ENCODE peak calls at places on chromosomes 7 and 10, in six cellular contexts. One of them, this sample, is unnamed.

GRCh38 chr7:98211221-98211675 is at the start of gene BHLHA15:
- DNase-seq in AG04449: no peak
- DNase-seq in nephron progenitor cell: peak
- DNase-seq in endothelial cell: peak
- DNase-seq in mesothelial cell of epicardium: no peak
- DNase-seq in gastrocnemius medialis: peak
- DNase-seq in this sample: no peak

GRCh38 chr10:10092581-10092980 is 925.1 kb upstream of the CELF2 start:
- DNase-seq in mesothelial cell of epicardium: no peak
- DNase-seq in AG04449: no peak
- DNase-seq in gastrocnemius medialis: no peak
- DNase-seq in endothelial cell: no peak
- DNase-seq in nephron progenitor cell: peak
- DNase-seq in this sample: no peak

GRCh38 chr10:96995851-96996250 is 163.8 kb downstream of the LCOR start:
- DNase-seq in endothelial cell: no peak
- DNase-seq in mesothelial cell of epicardium: no peak
- DNase-seq in nephron progenitor cell: no peak
- DNase-seq in gastrocnemius medialis: no peak
- DNase-seq in AG04449: no peak
- DNase-seq in this sample: no peak

GRCh38 chr7:66735154-66735553 is 5.4 kb upstream of the RABGEF1 start:
- DNase-seq in gastrocnemius medialis: no peak
- DNase-seq in nephron progenitor cell: no peak
- DNase-seq in endothelial cell: no peak
- DNase-seq in mesothelial cell of epicardium: no peak
- DNase-seq in AG04449: no peak
- DNase-seq in this sample: no peak

GRCh38 chr10:100020161-100020882 is 10.6 kb upstream of the DNMBP start:
- DNase-seq in AG04449: no peak
- DNase-seq in gastrocnemius medialis: no peak
- DNase-seq in endothelial cell: no peak
- DNase-seq in nephron progenitor cell: no peak
- DNase-seq in mesothelial cell of epicardium: no peak
- DNase-seq in this sample: no peak

GRCh38 chr7:47293884-47294568 is 287.9 kb downstream of the TNS3 start:
- DNase-seq in AG04449: no peak
- DNase-seq in endothelial cell: no peak
- DNase-seq in mesothelial cell of epicardium: no peak
- DNase-seq in gastrocnemius medialis: peak
- DNase-seq in nephron progenitor cell: no peak
- DNase-seq in this sample: no peak

GRCh38 chr7:29243777-29244655 is 49.4 kb downstream of the CHN2 start:
- DNase-seq in AG04449: no peak
- DNase-seq in mesothelial cell of epicardium: no peak
- DNase-seq in gastrocnemius medialis: no peak
- DNase-seq in nephron progenitor cell: no peak
- DNase-seq in endothelial cell: no peak
- DNase-seq in this sample: no peak

GRCh38 chr7:133741078-133741477 is 386.1 kb upstream of the LRGUK start:
- DNase-seq in nephron progenitor cell: no peak
- DNase-seq in endothelial cell: no peak
- DNase-seq in AG04449: no peak
- DNase-seq in gastrocnemius medialis: no peak
- DNase-seq in mesothelial cell of epicardium: no peak
- DNase-seq in this sample: no peak

GRCh38 chr10:32417906-32418547 is 27.9 kb upstream of the CCDC7 start:
- DNase-seq in AG04449: peak
- DNase-seq in gastrocnemius medialis: no peak
- DNase-seq in nephron progenitor cell: no peak
- DNase-seq in endothelial cell: no peak
- DNase-seq in mesothelial cell of epicardium: no peak
- DNase-seq in this sample: no peak

GRCh38 chr10:112141297-112141696 is 42.3 kb downstream of the GPAM start:
- DNase-seq in AG04449: no peak
- DNase-seq in nephron progenitor cell: no peak
- DNase-seq in endothelial cell: no peak
- DNase-seq in gastrocnemius medialis: no peak
- DNase-seq in mesothelial cell of epicardium: no peak
- DNase-seq in this sample: no peak

GRCh38 chr7:74612015-74612829 is 45.3 kb upstream of the GTF2I start:
- DNase-seq in mesothelial cell of epicardium: no peak
- DNase-seq in gastrocnemius medialis: no peak
- DNase-seq in endothelial cell: no peak
- DNase-seq in AG04449: no peak
- DNase-seq in nephron progenitor cell: no peak
- DNase-seq in this sample: no peak

GRCh38 chr7:13017325-13017853 is 330.0 kb downstream of the ARL4A start:
- DNase-seq in gastrocnemius medialis: no peak
- DNase-seq in endothelial cell: no peak
- DNase-seq in nephron progenitor cell: no peak
- DNase-seq in AG04449: peak
- DNase-seq in mesothelial cell of epicardium: no peak
- DNase-seq in this sample: no peak

GRCh38 chr7:37193087-37193774 is 255.4 kb downstream of the ELMO1 start:
- DNase-seq in endothelial cell: no peak
- DNase-seq in nephron progenitor cell: no peak
- DNase-seq in AG04449: no peak
- DNase-seq in mesothelial cell of epicardium: no peak
- DNase-seq in gastrocnemius medialis: no peak
- DNase-seq in this sample: no peak

GRCh38 chr7:90944021-90944420 is 320.2 kb upstream of the FZD1 start:
- DNase-seq in nephron progenitor cell: no peak
- DNase-seq in AG04449: no peak
- DNase-seq in endothelial cell: no peak
- DNase-seq in gastrocnemius medialis: no peak
- DNase-seq in mesothelial cell of epicardium: no peak
- DNase-seq in this sample: no peak

GRCh38 chr7:152363798-152364197 is 72.0 kb downstream of the KMT2C start:
- DNase-seq in nephron progenitor cell: no peak
- DNase-seq in endothelial cell: no peak
- DNase-seq in AG04449: no peak
- DNase-seq in gastrocnemius medialis: no peak
- DNase-seq in mesothelial cell of epicardium: no peak
- DNase-seq in this sample: no peak

GRCh38 chr10:44369296-44369695 is 15.6 kb downstream of the CXCL12 start:
- DNase-seq in endothelial cell: no peak
- DNase-seq in nephron progenitor cell: no peak
- DNase-seq in gastrocnemius medialis: no peak
- DNase-seq in AG04449: no peak
- DNase-seq in mesothelial cell of epicardium: no peak
- DNase-seq in this sample: no peak

GRCh38 chr10:86293323-86293840 is 73.2 kb downstream of the GRID1 start:
- DNase-seq in AG04449: no peak
- DNase-seq in mesothelial cell of epicardium: no peak
- DNase-seq in nephron progenitor cell: no peak
- DNase-seq in endothelial cell: no peak
- DNase-seq in gastrocnemius medialis: no peak
- DNase-seq in this sample: no peak

GRCh38 chr10:127907411-127908105 is 655 bp downstream of the PTPRE start:
- DNase-seq in endothelial cell: no peak
- DNase-seq in mesothelial cell of epicardium: no peak
- DNase-seq in AG04449: no peak
- DNase-seq in nephron progenitor cell: peak
- DNase-seq in gastrocnemius medialis: no peak
- DNase-seq in this sample: no peak

GRCh38 chr10:108086502-108086901 is 922.0 kb upstream of the SORCS1 start:
- DNase-seq in mesothelial cell of epicardium: no peak
- DNase-seq in gastrocnemius medialis: no peak
- DNase-seq in AG04449: no peak
- DNase-seq in nephron progenitor cell: no peak
- DNase-seq in endothelial cell: no peak
- DNase-seq in this sample: no peak

GRCh38 chr10:76973515-76974289 is 663.9 kb downstream of the KCNMA1 start:
- DNase-seq in nephron progenitor cell: no peak
- DNase-seq in gastrocnemius medialis: no peak
- DNase-seq in endothelial cell: no peak
- DNase-seq in AG04449: no peak
- DNase-seq in mesothelial cell of epicardium: no peak
- DNase-seq in this sample: no peak

GRCh38 chr10:91887075-91887899 is 22.0 kb downstream of the FGFBP3 start:
- DNase-seq in endothelial cell: peak
- DNase-seq in nephron progenitor cell: peak
- DNase-seq in AG04449: no peak
- DNase-seq in gastrocnemius medialis: no peak
- DNase-seq in mesothelial cell of epicardium: peak
- DNase-seq in this sample: peak

GRCh38 chr7:77254915-77255314 is 55.3 kb upstream of the FGL2 start:
- DNase-seq in nephron progenitor cell: no peak
- DNase-seq in endothelial cell: no peak
- DNase-seq in AG04449: no peak
- DNase-seq in mesothelial cell of epicardium: no peak
- DNase-seq in gastrocnemius medialis: no peak
- DNase-seq in this sample: no peak

GRCh38 chr7:77262311-77262710 is 62.7 kb upstream of the FGL2 start:
- DNase-seq in nephron progenitor cell: no peak
- DNase-seq in endothelial cell: no peak
- DNase-seq in mesothelial cell of epicardium: no peak
- DNase-seq in gastrocnemius medialis: no peak
- DNase-seq in AG04449: no peak
- DNase-seq in this sample: no peak

GRCh38 chr7:77254429-77254828 is 54.8 kb upstream of the FGL2 start:
- DNase-seq in mesothelial cell of epicardium: no peak
- DNase-seq in endothelial cell: no peak
- DNase-seq in nephron progenitor cell: no peak
- DNase-seq in gastrocnemius medialis: no peak
- DNase-seq in AG04449: no peak
- DNase-seq in this sample: no peak

GRCh38 chr7:77258014-77258413 is 58.4 kb upstream of the FGL2 start:
- DNase-seq in AG04449: no peak
- DNase-seq in gastrocnemius medialis: no peak
- DNase-seq in nephron progenitor cell: no peak
- DNase-seq in endothelial cell: no peak
- DNase-seq in mesothelial cell of epicardium: no peak
- DNase-seq in this sample: no peak

DNA sequence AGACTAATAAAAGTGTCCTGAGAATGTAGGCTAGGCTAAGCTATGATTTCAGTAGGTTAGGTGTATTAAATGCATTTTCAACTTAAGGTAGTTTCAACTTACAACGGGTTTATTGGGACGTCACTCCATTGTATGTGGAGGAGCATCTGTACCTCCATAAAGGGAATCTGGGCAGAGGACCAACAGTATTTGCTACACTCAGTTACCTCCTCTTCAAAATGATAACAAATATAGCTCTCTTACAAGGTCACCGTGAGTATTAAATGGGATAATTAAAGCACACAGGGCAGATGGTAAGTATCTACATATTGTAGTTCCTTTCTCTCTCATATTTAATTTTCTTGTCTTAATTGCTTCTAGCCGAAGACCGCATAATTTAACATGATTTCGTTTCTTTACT is 59.0 kb upstream of the FGL2 start:
- DNase-seq in nephron progenitor cell: no peak
- DNase-seq in AG04449: no peak
- DNase-seq in mesothelial cell of epicardium: no peak
- DNase-seq in endothelial cell: no peak
- DNase-seq in gastrocnemius medialis: no peak
- DNase-seq in this sample: no peak
- TF ChIP-seq CTCF in nephron progenitor cell: no peak
- TF ChIP-seq CTCF in AG04449: no peak
- TF ChIP-seq CTCF in mesothelial cell of epicardium: no peak
- TF ChIP-seq CTCF in endothelial cell: no peak
- TF ChIP-seq CTCF in gastrocnemius medialis: no peak
- TF ChIP-seq CTCF in this sample: no peak

GRCh38 chr10:122725768-122726167 is 26.1 kb upstream of the C10orf120 start:
- DNase-seq in AG04449: no peak
- DNase-seq in gastrocnemius medialis: no peak
- DNase-seq in nephron progenitor cell: no peak
- DNase-seq in endothelial cell: no peak
- DNase-seq in mesothelial cell of epicardium: no peak
- DNase-seq in this sample: no peak
- TF ChIP-seq CTCF in AG04449: no peak
- TF ChIP-seq CTCF in gastrocnemius medialis: no peak
- TF ChIP-seq CTCF in nephron progenitor cell: no peak
- TF ChIP-seq CTCF in endothelial cell: no peak
- TF ChIP-seq CTCF in mesothelial cell of epicardium: no peak
- TF ChIP-seq CTCF in this sample: no peak

GRCh38 chr10:52279546-52279945 is 34.5 kb upstream of the DKK1 start:
- DNase-seq in endothelial cell: no peak
- DNase-seq in nephron progenitor cell: no peak
- DNase-seq in AG04449: no peak
- DNase-seq in gastrocnemius medialis: no peak
- DNase-seq in mesothelial cell of epicardium: no peak
- DNase-seq in this sample: no peak

GRCh38 chr10:52276982-52277381 is 37.1 kb upstream of the DKK1 start:
- DNase-seq in endothelial cell: no peak
- DNase-seq in mesothelial cell of epicardium: no peak
- DNase-seq in AG04449: no peak
- DNase-seq in nephron progenitor cell: no peak
- DNase-seq in gastrocnemius medialis: no peak
- DNase-seq in this sample: no peak

GRCh38 chr10:52276163-52276562 is 37.9 kb upstream of the DKK1 start:
- DNase-seq in nephron progenitor cell: no peak
- DNase-seq in AG04449: no peak
- DNase-seq in mesothelial cell of epicardium: no peak
- DNase-seq in gastrocnemius medialis: no peak
- DNase-seq in endothelial cell: no peak
- DNase-seq in this sample: no peak

GRCh38 chr10:52283174-52283573 is 30.9 kb upstream of the DKK1 start:
- DNase-seq in nephron progenitor cell: no peak
- DNase-seq in AG04449: no peak
- DNase-seq in mesothelial cell of epicardium: no peak
- DNase-seq in endothelial cell: no peak
- DNase-seq in gastrocnemius medialis: no peak
- DNase-seq in this sample: no peak

DNA sequence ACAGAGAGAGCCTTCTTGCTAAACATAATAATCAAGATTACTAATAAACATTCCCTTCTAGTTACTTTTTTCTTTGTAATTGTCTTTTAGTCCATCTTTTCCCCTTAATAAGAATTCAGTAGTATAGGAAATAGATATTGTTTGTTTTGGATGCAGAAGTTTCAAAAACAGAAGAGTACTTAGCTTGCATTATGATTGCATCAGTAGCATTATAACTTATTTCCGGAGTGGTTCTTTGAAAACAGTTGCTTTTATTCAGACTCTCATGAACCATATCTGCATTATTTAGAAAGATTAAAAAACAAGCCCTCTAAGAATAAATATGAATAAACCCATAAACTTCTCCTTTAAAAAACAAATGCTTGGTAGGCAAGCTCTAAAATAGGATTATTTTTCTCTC is 34.0 kb upstream of the DKK1 start:
- DNase-seq in nephron progenitor cell: no peak
- DNase-seq in endothelial cell: no peak
- DNase-seq in mesothelial cell of epicardium: no peak
- DNase-seq in gastrocnemius medialis: no peak
- DNase-seq in AG04449: no peak
- DNase-seq in this sample: no peak
- TF ChIP-seq CTCF in nephron progenitor cell: no peak
- TF ChIP-seq CTCF in endothelial cell: no peak
- TF ChIP-seq CTCF in mesothelial cell of epicardium: no peak
- TF ChIP-seq CTCF in gastrocnemius medialis: no peak
- TF ChIP-seq CTCF in AG04449: no peak
- TF ChIP-seq CTCF in this sample: no peak

DNA sequence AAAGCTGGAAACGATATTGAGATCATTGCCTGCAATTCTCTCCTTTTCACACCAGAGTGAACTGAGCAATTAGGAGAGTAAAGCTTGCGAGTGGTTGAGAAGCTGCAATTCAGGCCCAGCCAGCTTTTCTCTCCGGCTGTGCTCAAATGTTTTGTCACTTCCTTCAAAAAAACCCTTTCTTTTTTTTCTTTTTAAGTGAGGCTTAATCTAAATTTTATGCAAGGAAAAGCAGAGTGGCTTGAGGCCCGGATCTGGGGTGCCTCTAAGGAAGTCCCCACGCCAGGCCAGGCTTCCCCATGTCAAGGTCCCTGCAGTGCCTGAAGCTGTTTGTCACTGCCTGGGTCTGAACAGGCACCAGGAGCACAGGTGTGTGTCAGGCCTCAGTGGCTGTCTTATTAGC is 433.9 kb downstream of the GLRX3 start:
- DNase-seq in gastrocnemius medialis: no peak
- DNase-seq in AG04449: no peak
- DNase-seq in mesothelial cell of epicardium: no peak
- DNase-seq in endothelial cell: no peak
- DNase-seq in nephron progenitor cell: no peak
- DNase-seq in this sample: no peak
- TF ChIP-seq CTCF in gastrocnemius medialis: no peak
- TF ChIP-seq CTCF in AG04449: no peak
- TF ChIP-seq CTCF in mesothelial cell of epicardium: no peak
- TF ChIP-seq CTCF in endothelial cell: no peak
- TF ChIP-seq CTCF in nephron progenitor cell: no peak
- TF ChIP-seq CTCF in this sample: no peak